ENCODE peak calls at places on chromosomes 7 and 10, in seven cellular contexts. S is fibroblast of lung; Q is lower leg skin; Z is AG04449; X is iPS DF 6.9; P is epithelial cell of proximal tubule; K is effector memory CD4-positive, alpha-beta T cell. D is an unnamed sample.

GRCh38 chr10:29105516-29106215 is 183.2 kb upstream of the LYZL1 start:
- DNase-seq in X (no peak), Q (no peak), P (peak), K (no peak), Z (no peak), S (peak), D (no peak)

GRCh38 chr7:134811798-134812197 is 32.4 kb downstream of the CALD1 start:
- DNase-seq in Q (no peak), K (no peak), P (no peak), S (peak), Z (no peak), X (no peak), D (no peak)

GRCh38 chr10:119541046-119541445 is 1.5 kb downstream of the RGS10 start:
- DNase-seq in S (peak), Z (no peak), Q (no peak), P (peak), X (no peak), K (no peak), D (no peak)

GRCh38 chr7:16926283-16926682 is 44.5 kb upstream of the AGR3 start:
- DNase-seq in Z (no peak), X (no peak), S (peak), K (no peak), P (no peak), Q (peak), D (peak)

GRCh38 chr10:22443200-22443881 is 98.0 kb downstream of the SPAG6 start:
- DNase-seq in Q (no peak), S (no peak), Z (no peak), P (no peak), X (no peak), K (no peak), D (no peak)

GRCh38 chr10:133465191-133465949 is 11.6 kb downstream of the SCART1 start:
- DNase-seq in K (no peak), X (no peak), S (no peak), P (no peak), Q (no peak), Z (no peak), D (no peak)

GRCh38 chr7:65953321-65953720 is 28.7 kb downstream of the GUSB start:
- DNase-seq in P (no peak), Q (no peak), X (no peak), K (no peak), Z (no peak), S (no peak), D (no peak)

GRCh38 chr10:48551796-48552591 is 52.9 kb downstream of the ARHGAP22 start:
- DNase-seq in X (no peak), Z (no peak), K (no peak), Q (no peak), S (peak), P (no peak), D (peak)

GRCh38 chr7:84811427-84811826 is 375.4 kb downstream of the SEMA3D start:
- DNase-seq in K (no peak), Q (no peak), Z (no peak), S (no peak), P (no peak), X (no peak), D (no peak)

GRCh38 chr10:56068473-56069263 is 292.4 kb downstream of the ZWINT start:
- DNase-seq in Z (no peak), S (no peak), X (no peak), Q (no peak), K (no peak), P (no peak), D (no peak)

GRCh38 chr10:58661336-58661735 is 148.7 kb downstream of the BICC1 start:
- DNase-seq in P (no peak), Z (no peak), K (no peak), Q (no peak), S (no peak), X (no peak), D (no peak)

GRCh38 chr10:59580257-59580863 is 129.3 kb downstream of the SLC16A9 start:
- DNase-seq in X (no peak), Q (no peak), P (peak), Z (no peak), K (no peak), S (peak), D (no peak)

GRCh38 chr7:112898432-112899290 is 108.5 kb upstream of the TMEM168 start:
- DNase-seq in Q (peak), S (peak), P (no peak), X (peak), Z (peak), K (no peak), D (peak)

GRCh38 chr10:103715430-103715829 is 139.9 kb downstream of the SH3PXD2A start:
- DNase-seq in P (no peak), X (no peak), Z (peak), Q (no peak), K (no peak), S (peak), D (no peak)

GRCh38 chr7:97697396-97697795 is 34.5 kb upstream of the TAC1 start:
- DNase-seq in S (no peak), P (no peak), X (no peak), Z (no peak), K (no peak), Q (no peak), D (no peak)

GRCh38 chr10:48333856-48334255 is 27.4 kb downstream of the MAPK8 start:
- DNase-seq in X (no peak), K (no peak), S (peak), Z (no peak), P (no peak), Q (no peak), D (no peak)

GRCh38 chr7:44282601-44283171 is 42.7 kb downstream of the CAMK2B start:
- DNase-seq in K (no peak), X (no peak), Z (no peak), Q (no peak), P (no peak), S (no peak), D (no peak)

GRCh38 chr7:98248156-98248555 is 3.9 kb downstream of the TECPR1 start:
- DNase-seq in Q (no peak), S (no peak), X (no peak), P (no peak), K (no peak), Z (no peak), D (no peak)

GRCh38 chr10:132681858-132682755 is 103.8 kb downstream of the NKX6-2 start:
- DNase-seq in P (no peak), X (no peak), Q (no peak), K (no peak), S (no peak), Z (no peak), D (no peak)

GRCh38 chr10:24208661-24209420 is at the start of gene KIAA1217:
- DNase-seq in X (no peak), Q (peak), K (no peak), S (peak), Z (no peak), P (no peak), D (no peak)

GRCh38 chr10:93452143-93452542 is 30.0 kb downstream of the MYOF start:
- DNase-seq in Q (no peak), S (no peak), K (no peak), Z (no peak), X (no peak), P (no peak), D (no peak)

GRCh38 chr7:44240983-44241510 is 40.3 kb downstream of the YKT6 start:
- DNase-seq in Q (peak), X (peak), K (peak), P (peak), Z (peak), S (peak), D (peak)

GRCh38 chr10:2246747-2247146 is 509.4 kb upstream of the ADARB2 start:
- DNase-seq in Z (no peak), K (no peak), S (no peak), Q (no peak), P (no peak), X (no peak), D (no peak)

GRCh38 chr10:52443419-52444388 is 129.6 kb downstream of the DKK1 start:
- DNase-seq in S (peak), P (peak), K (no peak), X (no peak), Q (no peak), Z (peak), D (no peak)

GRCh38 chr7:100974021-100974420 is 4.7 kb downstream of the MUC12 start:
- DNase-seq in P (no peak), Z (no peak), X (no peak), K (no peak), S (no peak), Q (no peak), D (no peak)

GRCh38 chr10:126277177-126277576 is 111.1 kb downstream of the ADAM12 start:
- DNase-seq in Z (no peak), P (no peak), K (no peak), X (no peak), S (no peak), Q (no peak), D (no peak)

GRCh38 chr7:127391591-127392181 is 822 bp downstream of the ZNF800 start:
- DNase-seq in K (peak), S (peak), P (no peak), Z (no peak), Q (no peak), X (no peak), D (no peak)

DNA sequence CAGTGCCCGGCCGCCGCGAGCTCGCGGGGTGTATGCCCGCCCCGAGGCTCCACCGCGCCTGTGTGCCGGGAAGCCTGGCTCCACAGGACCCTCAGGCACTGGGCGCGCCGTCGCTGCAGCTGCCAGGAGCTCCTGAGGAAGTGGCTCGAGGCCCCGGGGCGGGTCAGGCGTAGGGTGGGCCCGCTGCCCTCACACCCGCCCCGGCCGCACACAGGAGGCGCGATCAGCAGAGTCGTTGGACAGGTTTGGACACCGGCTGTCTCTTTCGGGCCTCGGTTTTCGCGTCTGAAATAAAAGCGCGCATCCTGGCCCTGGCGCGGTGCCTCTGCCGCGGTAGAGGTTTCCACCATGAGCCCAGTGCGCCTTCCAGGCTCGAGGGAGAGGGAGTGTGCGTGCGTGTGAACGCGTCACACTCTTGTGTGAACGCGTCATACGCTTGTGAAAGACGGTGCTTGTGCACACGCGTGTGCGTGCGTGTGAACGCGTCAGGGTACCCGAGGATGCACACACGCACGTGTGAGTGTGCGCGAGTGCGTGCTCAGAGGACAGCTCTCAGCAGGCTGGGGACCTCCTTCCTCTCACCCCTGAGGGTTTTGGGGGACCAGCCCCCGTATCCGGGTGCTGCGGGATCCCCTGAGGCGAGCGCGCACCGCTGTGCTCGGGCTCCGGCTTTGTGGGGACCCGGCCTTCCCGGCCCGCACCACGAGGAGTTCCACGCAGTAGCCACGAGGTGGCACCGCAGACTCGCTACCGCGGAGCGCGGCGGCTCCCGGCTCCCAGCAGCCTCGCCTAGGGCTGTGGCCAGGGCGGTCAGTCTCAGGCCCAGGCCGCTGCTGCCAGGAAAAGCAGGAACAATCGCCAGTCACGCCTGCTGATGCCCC is 83.8 kb downstream of the BMS1 start:
- DNase-seq in Q (peak), S (peak), X (peak), Z (peak), K (peak), P (no peak), D (peak)
- H3K4me3 ChIP-seq in Q (no peak), S (no peak), X (peak), Z (peak), K (no peak), P (peak), D (peak)

GRCh38 chr10:90930971-90931841 is 10.3 kb upstream of the ANKRD1 start:
- DNase-seq in P (no peak), X (peak), K (no peak), Q (no peak), S (peak), Z (peak), D (no peak)

GRCh38 chr10:90927293-90927692 is 6.4 kb upstream of the ANKRD1 start:
- DNase-seq in Z (no peak), Q (no peak), K (no peak), X (no peak), S (no peak), P (no peak), D (no peak)

GRCh38 chr10:90925078-90926029 is 4.5 kb upstream of the ANKRD1 start:
- DNase-seq in Q (no peak), S (no peak), P (no peak), X (peak), Z (no peak), K (no peak), D (no peak)

GRCh38 chr10:90929179-90929578 is 8.3 kb upstream of the ANKRD1 start:
- DNase-seq in S (no peak), P (no peak), Q (no peak), X (no peak), K (no peak), Z (no peak), D (no peak)

DNA sequence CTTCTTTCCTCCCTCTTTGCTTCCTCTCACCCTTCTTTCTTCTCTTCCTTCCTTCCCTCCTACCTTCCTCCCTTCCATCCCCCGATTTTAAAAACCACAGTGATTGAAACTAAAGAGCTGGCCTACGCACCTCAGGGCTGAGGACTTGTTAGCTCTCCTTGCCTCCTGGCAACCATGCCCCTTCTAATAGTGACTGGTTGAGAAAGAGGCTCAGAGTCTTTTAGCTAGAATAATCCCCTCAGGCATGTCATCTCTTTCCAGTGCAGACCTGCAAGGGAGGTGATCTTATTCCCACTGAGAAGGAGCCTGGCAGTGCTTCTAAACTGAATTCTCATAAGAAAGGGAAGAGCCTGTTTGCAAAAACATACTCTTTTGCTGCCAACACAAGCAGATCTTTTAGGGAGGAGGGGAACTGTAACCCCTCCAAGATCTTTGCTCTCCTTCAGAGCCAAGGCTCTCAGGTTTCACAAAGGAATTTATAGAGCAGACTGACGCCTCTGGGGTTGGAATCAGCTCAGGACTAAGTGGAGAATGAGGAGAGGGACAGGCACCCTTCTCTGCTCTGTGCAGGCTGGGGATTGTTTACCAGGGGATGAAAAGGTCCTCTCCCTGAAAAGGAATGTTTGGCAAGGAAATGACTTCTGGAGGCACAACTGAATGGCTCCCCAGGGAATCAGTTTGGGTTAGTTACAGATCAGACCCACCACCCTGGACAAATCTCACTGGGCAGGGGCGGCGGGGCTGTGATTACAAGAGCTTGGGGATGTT is 9.4 kb upstream of the ANKRD1 start:
- DNase-seq in X (no peak), Z (peak), K (no peak), S (peak), Q (no peak), P (no peak), D (no peak)
- H3K4me3 ChIP-seq in X (no peak), Z (no peak), K (no peak), S (peak), Q (no peak), P (no peak), D (no peak)

DNA sequence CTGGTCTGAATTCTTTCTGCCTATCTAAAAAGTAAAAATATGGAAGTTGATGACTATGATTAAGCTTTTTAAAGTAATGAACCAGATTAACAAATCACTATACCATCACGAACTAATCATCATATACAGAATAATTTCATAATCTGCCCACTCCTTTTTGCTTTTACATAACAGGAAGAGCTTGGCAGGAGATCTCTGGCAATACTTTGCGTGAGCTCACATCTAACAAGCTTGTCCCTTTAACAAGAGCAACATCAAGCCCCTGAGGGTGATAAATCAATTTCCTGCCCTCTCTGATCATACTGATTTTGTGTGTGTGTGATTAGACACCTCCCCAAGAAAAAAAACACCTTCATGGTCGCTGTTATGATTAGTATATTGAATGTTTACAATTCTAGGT is 143.5 kb upstream of the ASAH2 start:
- DNase-seq in Q (no peak), X (no peak), Z (no peak), K (no peak), P (no peak), S (no peak), D (peak)
- H3K4me3 ChIP-seq in Q (no peak), X (no peak), Z (no peak), K (no peak), P (no peak), S (no peak), D (no peak)

GRCh38 chr10:110485541-110485940 is 12.2 kb upstream of the DUSP5 start:
- DNase-seq in S (no peak), X (no peak), Q (no peak), Z (no peak), K (no peak), P (no peak), D (no peak)

GRCh38 chr10:110488124-110488681 is 9.5 kb upstream of the DUSP5 start:
- DNase-seq in K (no peak), X (no peak), S (no peak), Q (no peak), Z (no peak), P (no peak), D (no peak)

GRCh38 chr10:110487411-110488123 is 10.1 kb upstream of the DUSP5 start:
- DNase-seq in K (no peak), Q (no peak), S (no peak), X (no peak), Z (no peak), P (no peak), D (no peak)

GRCh38 chr10:110488944-110489343 is 8.8 kb upstream of the DUSP5 start:
- DNase-seq in K (no peak), X (no peak), Z (no peak), S (no peak), P (no peak), Q (no peak), D (no peak)

DNA sequence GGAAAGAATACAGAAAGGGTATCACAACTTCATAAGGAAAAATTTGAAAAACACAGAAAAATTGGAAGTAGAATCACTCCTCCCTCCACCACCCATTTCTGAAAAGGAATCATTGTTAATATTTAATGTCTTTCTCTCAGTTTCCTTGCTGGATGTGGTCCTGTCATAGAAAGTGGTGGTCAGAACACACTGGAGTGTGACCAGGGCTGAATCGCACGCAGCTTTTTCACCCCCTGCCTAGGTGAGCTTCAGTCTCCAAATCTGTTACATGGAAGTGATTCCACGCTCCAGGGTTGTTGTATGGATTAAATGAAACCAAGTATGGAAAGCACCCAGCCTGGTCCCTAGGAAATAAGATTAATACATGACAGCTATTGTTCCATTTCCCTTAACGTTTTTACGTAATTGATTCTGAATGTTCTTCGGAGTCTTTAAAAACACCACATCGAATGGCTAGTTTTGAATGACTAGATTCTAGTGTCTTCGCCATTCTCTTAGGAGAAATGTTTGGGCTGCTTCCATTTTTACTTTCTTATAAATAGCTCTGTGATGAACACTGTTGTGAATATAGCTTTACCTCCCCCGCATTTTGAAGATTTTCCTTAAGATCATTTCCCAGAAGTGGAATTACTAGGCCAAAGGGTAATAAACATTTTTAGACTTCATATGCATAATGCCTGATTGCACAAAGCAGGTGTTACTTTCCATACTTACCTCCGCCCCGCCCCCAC is 10.9 kb upstream of the DUSP5 start:
- DNase-seq in Q (no peak), Z (no peak), P (no peak), X (no peak), S (no peak), K (no peak), D (no peak)
- H3K4me3 ChIP-seq in Q (no peak), Z (no peak), P (no peak), X (no peak), S (no peak), K (no peak), D (no peak)

DNA sequence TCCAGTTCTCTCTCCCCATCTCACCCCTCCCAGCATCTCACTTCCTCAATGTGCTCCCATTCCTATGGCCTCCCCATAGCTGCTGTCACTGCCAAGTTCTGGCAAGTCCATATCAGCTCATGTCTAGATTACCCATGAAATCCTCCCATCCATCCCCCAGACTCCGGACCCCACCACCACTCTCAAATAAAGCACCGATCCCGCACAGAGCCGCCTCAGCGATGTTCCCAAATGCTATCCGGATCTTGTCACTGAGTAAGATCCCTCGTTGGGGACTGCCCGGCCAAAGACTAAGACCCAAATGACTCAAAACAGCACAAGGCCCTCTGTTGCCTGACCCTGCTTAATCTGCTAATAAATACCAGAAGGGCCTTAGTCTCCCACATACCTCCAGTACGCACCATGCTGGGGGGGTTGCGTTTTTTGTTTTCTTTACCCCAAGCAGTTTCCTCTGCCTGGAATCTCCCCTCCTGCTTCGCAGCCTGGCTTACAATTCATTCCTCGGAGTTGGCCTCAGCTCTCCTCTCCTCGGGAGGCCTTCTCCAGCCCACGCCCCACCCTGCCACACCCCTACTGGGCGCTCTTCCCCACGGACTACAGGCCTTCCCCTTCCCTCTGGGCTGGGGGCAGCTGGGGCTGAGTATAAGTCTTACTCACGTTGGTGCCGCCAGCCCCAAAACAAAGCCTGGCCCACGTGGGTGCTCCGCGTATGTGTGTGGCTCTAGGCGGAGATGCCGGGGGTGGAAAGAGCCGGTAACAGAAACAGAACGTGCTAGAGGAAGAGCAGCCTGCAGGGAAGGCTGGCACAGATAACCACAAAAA is 1.8 kb upstream of the DUSP5 start:
- DNase-seq in Z (peak), S (peak), X (no peak), P (no peak), K (peak), Q (peak), D (no peak)
- H3K4me3 ChIP-seq in Z (peak), S (peak), X (peak), P (peak), K (peak), Q (no peak), D (no peak)

D was measured in HL-60.